ENCODE peak calls at places on chromosomes 3 and 15, in seven cellular contexts. C, N, Z, X, H, D and I are unnamed samples.

GRCh38 chr3:50648297-50648696 is 26.4 kb upstream of the DOCK3 start:
- DNase-seq in C (peak; percentile 62), N (peak; percentile 60), Z (no peak), X (no peak), H (no peak), D (peak; percentile 18), I (no peak)

GRCh38 chr3:27677554-27677953 is 44.6 kb downstream of the EOMES start:
- DNase-seq in C (no peak), N (no peak), Z (peak; percentile 2), X (no peak), H (no peak), D (no peak), I (no peak)

GRCh38 chr15:28943611-28944230 is 57.9 kb downstream of the APBA2 start:
- DNase-seq in C (no peak), N (no peak), Z (no peak), X (no peak), H (no peak), D (no peak), I (no peak)

GRCh38 chr15:35994861-35995260 is 448.9 kb upstream of the DPH6 start:
- DNase-seq in C (no peak), N (no peak), Z (no peak), X (no peak), H (no peak), D (no peak), I (no peak)

GRCh38 chr3:127135241-127136023 is 57.5 kb upstream of the PRR23E start:
- DNase-seq in C (peak; percentile 92), N (no peak), Z (no peak), X (no peak), H (no peak), D (peak; percentile 12), I (no peak)

GRCh38 chr3:42531470-42531869 is 29.0 kb downstream of the VIPR1 start:
- DNase-seq in C (no peak), N (no peak), Z (no peak), X (no peak), H (no peak), D (no peak), I (no peak)

GRCh38 chr3:127651516-127652172 is 21.1 kb upstream of the ABTB1 start:
- DNase-seq in C (no peak), N (no peak), Z (no peak), X (no peak), H (no peak), D (no peak), I (no peak)

GRCh38 chr15:25790003-25790660 is 73.0 kb downstream of the ATP10A start:
- DNase-seq in C (no peak), N (no peak), Z (no peak), X (no peak), H (no peak), D (no peak), I (no peak)

GRCh38 chr3:192825657-192826200 is 91.9 kb downstream of the MB21D2 start:
- DNase-seq in C (no peak), N (no peak), Z (no peak), X (peak; percentile 28), H (no peak), D (no peak), I (no peak)

GRCh38 chr15:64779630-64780029 is 4.2 kb upstream of the RBPMS2 start:
- DNase-seq in C (no peak), N (no peak), Z (no peak), X (no peak), H (no peak), D (no peak), I (no peak)

GRCh38 chr15:98983333-98983732 is 24.3 kb downstream of the PGPEP1L start:
- DNase-seq in C (no peak), N (peak; percentile 14), Z (no peak), X (no peak), H (no peak), D (peak; percentile 31), I (peak; percentile 16)

GRCh38 chr3:24363242-24363641 is 131.4 kb downstream of the THRB start:
- DNase-seq in C (no peak), N (no peak), Z (no peak), X (peak; percentile 90), H (no peak), D (no peak), I (no peak)

GRCh38 chr15:49044002-49044401 is 2.2 kb downstream of the SECISBP2L start:
- DNase-seq in C (no peak), N (no peak), Z (no peak), X (no peak), H (no peak), D (no peak), I (no peak)

GRCh38 chr3:189270248-189270832 is 98.6 kb downstream of the TPRG1 start:
- DNase-seq in C (no peak), N (no peak), Z (peak; percentile 73), X (peak; percentile 47), H (no peak), D (no peak), I (peak; percentile 36)

GRCh38 chr15:33968224-33968623 is at the start of gene CHRM5:
- DNase-seq in C (peak; percentile 35), N (no peak), Z (no peak), X (no peak), H (no peak), D (no peak), I (no peak)

GRCh38 chr15:63848881-63849551 is 15.3 kb upstream of the HERC1 start:
- DNase-seq in C (no peak), N (no peak), Z (no peak), X (no peak), H (no peak), D (no peak), I (no peak)

GRCh38 chr3:70561796-70562195 is 249.4 kb upstream of the MDFIC2 start:
- DNase-seq in C (no peak), N (no peak), Z (no peak), X (no peak), H (no peak), D (no peak), I (no peak)

GRCh38 chr15:96560246-96560895 is 229.9 kb downstream of the NR2F2 start:
- DNase-seq in C (peak; percentile 11), N (no peak), Z (no peak), X (no peak), H (no peak), D (no peak), I (no peak)

GRCh38 chr3:12224181-12225147 is 64.4 kb upstream of the PPARG start:
- DNase-seq in C (no peak), N (no peak), Z (no peak), X (peak; percentile 46), H (no peak), D (no peak), I (no peak)

GRCh38 chr3:36484386-36484785 is 104.1 kb downstream of the STAC start:
- DNase-seq in C (no peak), N (no peak), Z (no peak), X (no peak), H (no peak), D (no peak), I (no peak)

GRCh38 chr15:35565901-35566300 is 19.9 kb upstream of the DPH6 start:
- DNase-seq in C (no peak), N (no peak), Z (no peak), X (no peak), H (no peak), D (no peak), I (no peak)

GRCh38 chr3:10223676-10224639 is 24.3 kb upstream of the TATDN2 start:
- DNase-seq in C (no peak), N (no peak), Z (no peak), X (peak; percentile 75), H (peak; percentile 75), D (no peak), I (no peak)

GRCh38 chr3:110811050-110811449 is 260.6 kb upstream of the NECTIN3 start:
- DNase-seq in C (no peak), N (no peak), Z (no peak), X (peak; percentile 23), H (no peak), D (no peak), I (no peak)

GRCh38 chr15:100809151-100809550 is 70.5 kb upstream of the ALDH1A3 start:
- DNase-seq in C (no peak), N (no peak), Z (no peak), X (no peak), H (no peak), D (no peak), I (no peak)

GRCh38 chr3:32146669-32147315 is 40.4 kb downstream of the GPD1L start:
- DNase-seq in C (no peak), N (no peak), Z (no peak), X (no peak), H (no peak), D (no peak), I (no peak)

DNA sequence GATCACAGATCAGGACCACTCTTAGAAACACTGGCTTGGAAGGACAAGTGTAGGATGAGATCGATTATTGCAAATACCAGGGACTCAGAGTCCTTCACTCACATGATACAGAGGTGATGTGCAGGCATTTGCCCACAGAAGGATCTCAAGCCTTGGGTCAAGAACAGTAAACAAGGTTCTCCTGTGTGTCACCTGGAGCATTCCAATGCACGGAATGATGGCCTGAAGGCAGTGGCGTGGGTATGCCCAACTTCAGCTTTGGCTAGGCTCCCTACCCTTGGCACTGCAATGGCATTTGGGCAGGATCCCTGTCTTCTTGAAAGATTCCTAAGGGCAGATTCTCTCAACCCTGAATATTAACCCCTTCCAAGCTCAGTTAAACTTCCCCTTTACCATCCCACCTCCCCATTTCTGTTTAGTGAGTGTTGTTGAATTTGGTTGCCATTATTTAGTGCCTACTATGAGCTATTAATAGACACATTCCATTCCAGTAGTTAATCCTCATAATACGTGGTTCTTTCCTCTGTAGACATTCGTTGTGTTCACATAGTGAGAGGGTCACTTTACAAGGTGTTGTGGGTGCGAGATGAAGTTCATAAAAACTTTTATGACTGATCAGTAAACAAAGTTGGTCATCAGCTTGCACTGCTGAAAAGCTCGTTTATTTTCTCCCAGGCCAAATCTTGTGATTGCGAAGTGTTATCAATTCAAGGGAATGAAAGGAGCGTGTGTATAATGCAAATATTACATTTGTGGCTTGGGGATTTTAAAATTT is 1.1 kb upstream of the LZTFL1 start:
- DNase-seq in C (no peak), N (no peak), Z (no peak), X (no peak), H (no peak), D (no peak), I (no peak)
- TF ChIP-seq JUND in C (no peak), N (no peak), Z (no peak), X (no peak), H (no peak), D (no peak), I (no peak)

DNA sequence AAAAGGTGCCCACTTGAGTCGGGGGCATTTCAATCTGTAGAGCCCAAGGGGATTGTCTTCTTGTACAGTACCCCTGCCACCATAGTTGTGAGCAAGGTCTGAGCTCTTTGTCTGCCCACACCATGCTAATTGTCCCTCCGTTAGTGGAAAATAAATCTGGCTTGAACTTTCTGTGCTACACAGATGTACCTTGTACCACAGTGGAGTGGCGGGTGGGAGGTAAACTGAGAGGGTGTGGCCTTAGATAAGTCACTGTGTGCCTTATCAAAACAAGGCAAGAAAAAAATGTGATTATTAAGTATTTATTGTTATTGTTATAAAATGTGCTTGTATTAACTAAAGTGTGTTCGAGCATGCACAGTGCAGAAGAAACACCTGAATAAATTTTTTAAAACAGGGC is 242.9 kb upstream of the C2CD4B start:
- DNase-seq in C (no peak), N (no peak), Z (no peak), X (no peak), H (no peak), D (no peak), I (no peak)
- TF ChIP-seq JUND in C (no peak), N (no peak), Z (no peak), X (no peak), H (no peak), D (no peak), I (no peak)

GRCh38 chr3:30804983-30805382 is 89.5 kb downstream of the GADL1 start:
- DNase-seq in C (no peak), N (no peak), Z (no peak), X (no peak), H (no peak), D (no peak), I (no peak)
- TF ChIP-seq JUND in C (no peak), N (no peak), Z (no peak), X (no peak), H (no peak), D (no peak), I (no peak)

GRCh38 chr3:164467027-164467426 is 611.3 kb downstream of the SI start:
- DNase-seq in C (no peak), N (no peak), Z (no peak), X (no peak), H (no peak), D (no peak), I (no peak)
- TF ChIP-seq JUND in C (no peak), N (no peak), Z (no peak), X (no peak), H (no peak), D (no peak), I (no peak)